ENCODE peak calls at places on chromosomes 4 and X, in five cellular contexts. X is CD8-positive, alpha-beta T cell; A is neuronal stem cell; D is NCI-H510A treated with DMSO at 0.1 percent for 48 hours; L is stimulated activated CD8-positive, alpha-beta memory T cell treated with anti-CD3 and anti-CD28 coated beads, Interleukin-7, amount 100 ng/mL, for 1 hour. K is an unnamed sample.

GRCh38 chr4:105989411-105990242 is 94.4 kb downstream of the NPNT start:
- DNase-seq in X (no peak), L (no peak), A (no peak), D (no peak), K (no peak)

GRCh38 chr4:144655491-144655890 is 9.5 kb downstream of the HHIP start:
- DNase-seq in D (no peak), L (no peak), X (no peak), A (no peak), K (no peak)

GRCh38 chr4:168656055-168656660 is 159.3 kb downstream of the PALLD start:
- DNase-seq in X (no peak), A (no peak), D (no peak), L (no peak), K (no peak)

GRCh38 chr4:54185871-54186270 is 43.2 kb upstream of the PDGFRA start:
- DNase-seq in X (no peak), D (no peak), A (no peak), L (no peak), K (no peak)

GRCh38 chr4:85828295-85828910 is 353.5 kb downstream of the ARHGAP24 start:
- DNase-seq in X (no peak), A (no peak), D (no peak), L (no peak), K (no peak)

GRCh38 chr4:2091990-2092652 is 33.0 kb downstream of the NAT8L start:
- DNase-seq in D (no peak), L (no peak), A (no peak), X (no peak), K (no peak)

GRCh38 chr4:54107951-54108740 is 8.2 kb downstream of the GSX2 start:
- DNase-seq in L (no peak), A (no peak), X (no peak), D (no peak), K (no peak)

GRCh38 chrX:39859991-39860861 is 237.5 kb downstream of the BCOR start:
- DNase-seq in D (peak), A (peak), L (peak), X (peak), K (peak)

GRCh38 chrX:17242470-17242869 is 132.5 kb upstream of the NHS start:
- DNase-seq in X (no peak), A (peak), L (no peak), D (peak), K (no peak)

GRCh38 chr4:26434030-26434639 is 56.1 kb downstream of the CCKAR start:
- DNase-seq in D (no peak), X (no peak), A (no peak), L (no peak), K (no peak)

GRCh38 chr4:114658776-114659175 is 60.2 kb downstream of the UGT8 start:
- DNase-seq in L (no peak), D (no peak), X (no peak), A (no peak), K (no peak)

GRCh38 chrX:83658731-83659130 is 150.6 kb downstream of the POU3F4 start:
- DNase-seq in X (no peak), D (no peak), A (no peak), L (no peak), K (no peak)

GRCh38 chr4:40916880-40917279 is 167.1 kb downstream of the NSUN7 start:
- DNase-seq in X (peak), A (no peak), L (no peak), D (no peak), K (no peak)

GRCh38 chrX:54357414-54358377 is at the start of gene WNK3:
- DNase-seq in X (peak), D (peak), A (peak), L (peak), K (peak)

GRCh38 chrX:54540289-54540688 is 10.3 kb downstream of the GNL3L start:
- DNase-seq in L (no peak), D (no peak), A (no peak), X (no peak), K (no peak)

GRCh38 chr4:38424171-38424871 is 239.7 kb upstream of the KLF3 start:
- DNase-seq in X (no peak), D (peak), L (no peak), A (peak), K (no peak)

GRCh38 chr4:55030606-55031005 is 94.8 kb downstream of the KDR start:
- DNase-seq in X (no peak), L (no peak), A (no peak), D (no peak), K (no peak)

GRCh38 chrX:129983575-129984131 is 1.2 kb downstream of the BCORL1 start:
- DNase-seq in L (no peak), A (no peak), D (no peak), X (no peak), K (peak)

GRCh38 chrX:150765782-150766350 is 72.7 kb downstream of the MTMR1 start:
- DNase-seq in D (no peak), L (no peak), X (no peak), A (no peak), K (no peak)

GRCh38 chr4:184400375-184400870 is 73.9 kb downstream of the IRF2 start:
- DNase-seq in L (no peak), A (no peak), D (no peak), X (no peak), K (no peak)

GRCh38 chrX:19876962-19877361 is 10.4 kb downstream of the SH3KBP1 start:
- DNase-seq in L (no peak), A (no peak), X (no peak), D (no peak), K (no peak)